ENCODE peak calls at places on chromosome 2, in five cellular contexts. One of them, this sample, is unnamed.

GRCh38 chr2:241721852-241722251 is 12.6 kb upstream of the D2HGDH start:
- DNase-seq in heart right ventricle: no peak
- DNase-seq in activated CD4-positive, alpha-beta T cell treated with anti-CD3 and anti-CD28 coated beads, Interleukin-2, amount 10 ng/mL, durations not matched to agents 7 days and 5 days: no peak
- DNase-seq in naive thymus-derived CD8-positive, alpha-beta T cell: no peak
- DNase-seq in adipocyte: no peak
- DNase-seq in this sample: no peak

GRCh38 chr2:28394997-28395333 is 2.3 kb downstream of the FOSL2 start:
- DNase-seq in heart right ventricle: no peak
- DNase-seq in activated CD4-positive, alpha-beta T cell treated with anti-CD3 and anti-CD28 coated beads, Interleukin-2, amount 10 ng/mL, durations not matched to agents 7 days and 5 days: no peak
- DNase-seq in naive thymus-derived CD8-positive, alpha-beta T cell: no peak
- DNase-seq in adipocyte: no peak
- DNase-seq in this sample: no peak

GRCh38 chr2:143529118-143529720 is 400.0 kb downstream of the ARHGAP15 start:
- DNase-seq in heart right ventricle: no peak
- DNase-seq in activated CD4-positive, alpha-beta T cell treated with anti-CD3 and anti-CD28 coated beads, Interleukin-2, amount 10 ng/mL, durations not matched to agents 7 days and 5 days: no peak
- DNase-seq in naive thymus-derived CD8-positive, alpha-beta T cell: no peak
- DNase-seq in adipocyte: no peak
- DNase-seq in this sample: no peak

GRCh38 chr2:149858214-149858613 is 270.6 kb upstream of the MMADHC start:
- DNase-seq in heart right ventricle: no peak
- DNase-seq in activated CD4-positive, alpha-beta T cell treated with anti-CD3 and anti-CD28 coated beads, Interleukin-2, amount 10 ng/mL, durations not matched to agents 7 days and 5 days: no peak
- DNase-seq in naive thymus-derived CD8-positive, alpha-beta T cell: no peak
- DNase-seq in adipocyte: peak; percentile 54
- DNase-seq in this sample: no peak

GRCh38 chr2:122955761-122956160 is 1069.3 kb upstream of the CNTNAP5 start:
- DNase-seq in heart right ventricle: no peak
- DNase-seq in activated CD4-positive, alpha-beta T cell treated with anti-CD3 and anti-CD28 coated beads, Interleukin-2, amount 10 ng/mL, durations not matched to agents 7 days and 5 days: no peak
- DNase-seq in naive thymus-derived CD8-positive, alpha-beta T cell: no peak
- DNase-seq in adipocyte: no peak
- DNase-seq in this sample: no peak

GRCh38 chr2:179252439-179252838 is 12.2 kb downstream of the SESTD1 start:
- DNase-seq in heart right ventricle: no peak
- DNase-seq in activated CD4-positive, alpha-beta T cell treated with anti-CD3 and anti-CD28 coated beads, Interleukin-2, amount 10 ng/mL, durations not matched to agents 7 days and 5 days: no peak
- DNase-seq in naive thymus-derived CD8-positive, alpha-beta T cell: no peak
- DNase-seq in adipocyte: no peak
- DNase-seq in this sample: no peak

GRCh38 chr2:208373460-208374089 is 33.0 kb upstream of the PTH2R start:
- DNase-seq in heart right ventricle: no peak
- DNase-seq in activated CD4-positive, alpha-beta T cell treated with anti-CD3 and anti-CD28 coated beads, Interleukin-2, amount 10 ng/mL, durations not matched to agents 7 days and 5 days: peak; percentile 33
- DNase-seq in naive thymus-derived CD8-positive, alpha-beta T cell: no peak
- DNase-seq in adipocyte: peak; percentile 83
- DNase-seq in this sample: peak; percentile 46

GRCh38 chr2:127968610-127969339 is 59.1 kb downstream of the SAP130 start:
- DNase-seq in heart right ventricle: no peak
- DNase-seq in activated CD4-positive, alpha-beta T cell treated with anti-CD3 and anti-CD28 coated beads, Interleukin-2, amount 10 ng/mL, durations not matched to agents 7 days and 5 days: no peak
- DNase-seq in naive thymus-derived CD8-positive, alpha-beta T cell: no peak
- DNase-seq in adipocyte: no peak
- DNase-seq in this sample: no peak

GRCh38 chr2:191894681-191895147 is 47.8 kb upstream of the CAVIN2 start:
- DNase-seq in heart right ventricle: no peak
- DNase-seq in activated CD4-positive, alpha-beta T cell treated with anti-CD3 and anti-CD28 coated beads, Interleukin-2, amount 10 ng/mL, durations not matched to agents 7 days and 5 days: no peak
- DNase-seq in naive thymus-derived CD8-positive, alpha-beta T cell: no peak
- DNase-seq in adipocyte: peak; percentile 69
- DNase-seq in this sample: no peak

GRCh38 chr2:119408221-119408619 is 23.4 kb upstream of the TMEM37 start:
- DNase-seq in heart right ventricle: no peak
- DNase-seq in activated CD4-positive, alpha-beta T cell treated with anti-CD3 and anti-CD28 coated beads, Interleukin-2, amount 10 ng/mL, durations not matched to agents 7 days and 5 days: no peak
- DNase-seq in naive thymus-derived CD8-positive, alpha-beta T cell: no peak
- DNase-seq in adipocyte: peak; percentile 35
- DNase-seq in this sample: no peak

GRCh38 chr2:207066784-207067460 is 98.8 kb downstream of the KLF7 start:
- DNase-seq in heart right ventricle: no peak
- DNase-seq in activated CD4-positive, alpha-beta T cell treated with anti-CD3 and anti-CD28 coated beads, Interleukin-2, amount 10 ng/mL, durations not matched to agents 7 days and 5 days: no peak
- DNase-seq in naive thymus-derived CD8-positive, alpha-beta T cell: no peak
- DNase-seq in adipocyte: no peak
- DNase-seq in this sample: no peak

GRCh38 chr2:99763764-99764163 is 273.9 kb upstream of the REV1 start:
- DNase-seq in heart right ventricle: no peak
- DNase-seq in activated CD4-positive, alpha-beta T cell treated with anti-CD3 and anti-CD28 coated beads, Interleukin-2, amount 10 ng/mL, durations not matched to agents 7 days and 5 days: no peak
- DNase-seq in naive thymus-derived CD8-positive, alpha-beta T cell: no peak
- DNase-seq in adipocyte: no peak
- DNase-seq in this sample: no peak

GRCh38 chr2:205593891-205594290 is 88.4 kb upstream of the NRP2 start:
- DNase-seq in heart right ventricle: peak; percentile 28
- DNase-seq in activated CD4-positive, alpha-beta T cell treated with anti-CD3 and anti-CD28 coated beads, Interleukin-2, amount 10 ng/mL, durations not matched to agents 7 days and 5 days: no peak
- DNase-seq in naive thymus-derived CD8-positive, alpha-beta T cell: no peak
- DNase-seq in adipocyte: no peak
- DNase-seq in this sample: no peak

GRCh38 chr2:20447437-20448245 is 767 bp downstream of the RHOB start:
- DNase-seq in heart right ventricle: peak; percentile 60
- DNase-seq in activated CD4-positive, alpha-beta T cell treated with anti-CD3 and anti-CD28 coated beads, Interleukin-2, amount 10 ng/mL, durations not matched to agents 7 days and 5 days: peak; percentile 24
- DNase-seq in naive thymus-derived CD8-positive, alpha-beta T cell: peak; percentile 17
- DNase-seq in adipocyte: peak; percentile 59
- DNase-seq in this sample: peak; percentile 49

GRCh38 chr2:237512774-237513466 is 25.9 kb downstream of the MLPH start:
- DNase-seq in heart right ventricle: peak; percentile 85
- DNase-seq in activated CD4-positive, alpha-beta T cell treated with anti-CD3 and anti-CD28 coated beads, Interleukin-2, amount 10 ng/mL, durations not matched to agents 7 days and 5 days: peak; percentile 78
- DNase-seq in naive thymus-derived CD8-positive, alpha-beta T cell: peak; percentile 72
- DNase-seq in adipocyte: peak; percentile 92
- DNase-seq in this sample: peak; percentile 77

GRCh38 chr2:67846341-67847070 is 216.3 kb downstream of the C1D start:
- DNase-seq in heart right ventricle: peak; percentile 41
- DNase-seq in activated CD4-positive, alpha-beta T cell treated with anti-CD3 and anti-CD28 coated beads, Interleukin-2, amount 10 ng/mL, durations not matched to agents 7 days and 5 days: peak; percentile 51
- DNase-seq in naive thymus-derived CD8-positive, alpha-beta T cell: peak; percentile 1
- DNase-seq in adipocyte: peak; percentile 94
- DNase-seq in this sample: peak; percentile 34

GRCh38 chr2:11669454-11670291 is at the start of gene NTSR2:
- DNase-seq in heart right ventricle: peak; percentile 55
- DNase-seq in activated CD4-positive, alpha-beta T cell treated with anti-CD3 and anti-CD28 coated beads, Interleukin-2, amount 10 ng/mL, durations not matched to agents 7 days and 5 days: peak; percentile 36
- DNase-seq in naive thymus-derived CD8-positive, alpha-beta T cell: peak; percentile 5
- DNase-seq in adipocyte: peak; percentile 40
- DNase-seq in this sample: peak; percentile 75

GRCh38 chr2:180015951-180016709 is 9.0 kb upstream of the CWC22 start:
- DNase-seq in heart right ventricle: no peak
- DNase-seq in activated CD4-positive, alpha-beta T cell treated with anti-CD3 and anti-CD28 coated beads, Interleukin-2, amount 10 ng/mL, durations not matched to agents 7 days and 5 days: no peak
- DNase-seq in naive thymus-derived CD8-positive, alpha-beta T cell: no peak
- DNase-seq in adipocyte: peak; percentile 93
- DNase-seq in this sample: no peak

GRCh38 chr2:24722141-24722790 is 70.9 kb downstream of the PTRHD1 start:
- DNase-seq in heart right ventricle: no peak
- DNase-seq in activated CD4-positive, alpha-beta T cell treated with anti-CD3 and anti-CD28 coated beads, Interleukin-2, amount 10 ng/mL, durations not matched to agents 7 days and 5 days: no peak
- DNase-seq in naive thymus-derived CD8-positive, alpha-beta T cell: no peak
- DNase-seq in adipocyte: no peak
- DNase-seq in this sample: no peak

GRCh38 chr2:208179028-208179609 is 10.7 kb downstream of the C2orf80 start:
- DNase-seq in heart right ventricle: no peak
- DNase-seq in activated CD4-positive, alpha-beta T cell treated with anti-CD3 and anti-CD28 coated beads, Interleukin-2, amount 10 ng/mL, durations not matched to agents 7 days and 5 days: no peak
- DNase-seq in naive thymus-derived CD8-positive, alpha-beta T cell: no peak
- DNase-seq in adipocyte: no peak
- DNase-seq in this sample: no peak

GRCh38 chr2:234136461-234136860 is 86.0 kb downstream of the SPP2 start:
- DNase-seq in heart right ventricle: no peak
- DNase-seq in activated CD4-positive, alpha-beta T cell treated with anti-CD3 and anti-CD28 coated beads, Interleukin-2, amount 10 ng/mL, durations not matched to agents 7 days and 5 days: peak; percentile 33
- DNase-seq in naive thymus-derived CD8-positive, alpha-beta T cell: no peak
- DNase-seq in adipocyte: no peak
- DNase-seq in this sample: no peak

GRCh38 chr2:31089645-31090044 is 48.6 kb downstream of the GALNT14 start:
- DNase-seq in heart right ventricle: no peak
- DNase-seq in activated CD4-positive, alpha-beta T cell treated with anti-CD3 and anti-CD28 coated beads, Interleukin-2, amount 10 ng/mL, durations not matched to agents 7 days and 5 days: no peak
- DNase-seq in naive thymus-derived CD8-positive, alpha-beta T cell: no peak
- DNase-seq in adipocyte: no peak
- DNase-seq in this sample: no peak

GRCh38 chr2:153912798-153913396 is 41.2 kb downstream of the GALNT13 start:
- DNase-seq in heart right ventricle: no peak
- DNase-seq in activated CD4-positive, alpha-beta T cell treated with anti-CD3 and anti-CD28 coated beads, Interleukin-2, amount 10 ng/mL, durations not matched to agents 7 days and 5 days: no peak
- DNase-seq in naive thymus-derived CD8-positive, alpha-beta T cell: no peak
- DNase-seq in adipocyte: no peak
- DNase-seq in this sample: no peak

GRCh38 chr2:162579986-162580385 is 236.1 kb downstream of the GCA start:
- DNase-seq in heart right ventricle: no peak
- DNase-seq in activated CD4-positive, alpha-beta T cell treated with anti-CD3 and anti-CD28 coated beads, Interleukin-2, amount 10 ng/mL, durations not matched to agents 7 days and 5 days: no peak
- DNase-seq in naive thymus-derived CD8-positive, alpha-beta T cell: no peak
- DNase-seq in adipocyte: no peak
- DNase-seq in this sample: no peak

GRCh38 chr2:96123290-96123689 is 6.9 kb upstream of the ADRA2B start:
- DNase-seq in heart right ventricle: no peak
- DNase-seq in activated CD4-positive, alpha-beta T cell treated with anti-CD3 and anti-CD28 coated beads, Interleukin-2, amount 10 ng/mL, durations not matched to agents 7 days and 5 days: no peak
- DNase-seq in naive thymus-derived CD8-positive, alpha-beta T cell: no peak
- DNase-seq in adipocyte: no peak
- DNase-seq in this sample: no peak

GRCh38 chr2:14459927-14460326 is 172.6 kb upstream of the LRATD1 start:
- DNase-seq in heart right ventricle: no peak
- DNase-seq in activated CD4-positive, alpha-beta T cell treated with anti-CD3 and anti-CD28 coated beads, Interleukin-2, amount 10 ng/mL, durations not matched to agents 7 days and 5 days: no peak
- DNase-seq in naive thymus-derived CD8-positive, alpha-beta T cell: no peak
- DNase-seq in adipocyte: no peak
- DNase-seq in this sample: no peak

GRCh38 chr2:157124731-157125130 is 132.8 kb upstream of the GALNT5 start:
- DNase-seq in heart right ventricle: no peak
- DNase-seq in activated CD4-positive, alpha-beta T cell treated with anti-CD3 and anti-CD28 coated beads, Interleukin-2, amount 10 ng/mL, durations not matched to agents 7 days and 5 days: no peak
- DNase-seq in naive thymus-derived CD8-positive, alpha-beta T cell: no peak
- DNase-seq in adipocyte: no peak
- DNase-seq in this sample: no peak